ENCODE peak calls at places on chromosome 13, in five cellular contexts. D is breast epithelium; G is upper lobe of right lung; M is endothelial cell of umbilical vein; V is CD8-positive, alpha-beta memory T cell. N is an unnamed sample.

GRCh38 chr13:67048793-67049150 is 181.4 kb downstream of the PCDH9 start:
- DNase-seq in D (no peak), G (no peak), M (no peak), V (no peak), N (no peak)

GRCh38 chr13:51643114-51643881 is 59.0 kb downstream of the WDFY2 start:
- DNase-seq in D (no peak), G (no peak), M (peak; percentile 62), V (no peak), N (no peak)

GRCh38 chr13:85652536-85652935 is 146.7 kb downstream of the SLITRK6 start:
- DNase-seq in D (no peak), G (no peak), M (no peak), V (no peak), N (no peak)

GRCh38 chr13:51291341-51291740 is 48.1 kb upstream of the SERPINE3 start:
- DNase-seq in D (no peak), G (no peak), M (no peak), V (no peak), N (no peak)

GRCh38 chr13:34037636-34038325 is 219.8 kb downstream of the RFC3 start:
- DNase-seq in D (no peak), G (no peak), M (no peak), V (no peak), N (no peak)

GRCh38 chr13:44112700-44113329 is 233.1 kb downstream of the LACC1 start:
- DNase-seq in D (no peak), G (no peak), M (no peak), V (no peak), N (no peak)

GRCh38 chr13:100536643-100537180 is 51.9 kb downstream of the GGACT start:
- DNase-seq in D (no peak), G (no peak), M (no peak), V (no peak), N (no peak)

GRCh38 chr13:98484289-98485219 is 92.4 kb downstream of the STK24 start:
- DNase-seq in D (peak; percentile 75), G (peak; percentile 87), M (peak; percentile 96), V (peak; percentile 49), N (peak; percentile 42)

GRCh38 chr13:24252136-24252535 is 57.2 kb upstream of the C1QTNF9 start:
- DNase-seq in D (no peak), G (no peak), M (no peak), V (no peak), N (no peak)

GRCh38 chr13:24251525-24251924 is 57.9 kb upstream of the C1QTNF9 start:
- DNase-seq in D (no peak), G (no peak), M (no peak), V (peak; percentile 78), N (peak; percentile 92)

GRCh38 chr13:24247016-24247415 is 62.4 kb upstream of the C1QTNF9 start:
- DNase-seq in D (no peak), G (no peak), M (no peak), V (no peak), N (no peak)

GRCh38 chr13:24253520-24254150 is 55.7 kb upstream of the C1QTNF9 start:
- DNase-seq in D (no peak), G (no peak), M (no peak), V (no peak), N (no peak)

GRCh38 chr13:24249586-24249985 is 59.8 kb upstream of the C1QTNF9 start:
- DNase-seq in D (no peak), G (no peak), M (no peak), V (no peak), N (no peak)
- H3K4me1 ChIP-seq in D (no peaks in the 10 kb centered on the region), G (peaks cover 11% of the 10 kb centered on the region), M (no peaks in the 10 kb centered on the region), V (peaks cover 40% of the 10 kb centered on the region), N (peaks cover 47% of the 10 kb centered on the region)

GRCh38 chr13:113822956-113823744 is 40.7 kb downstream of the GAS6 start:
- DNase-seq in D (no peak), G (no peak), M (no peak), V (no peak), N (no peak)

GRCh38 chr13:113820813-113821651 is 42.8 kb downstream of the GAS6 start:
- DNase-seq in D (peak; percentile 83), G (no peak), M (peak; percentile 41), V (no peak), N (no peak)

GRCh38 chr13:113822266-113822665 is 41.6 kb downstream of the GAS6 start:
- DNase-seq in D (no peak), G (no peak), M (no peak), V (no peak), N (no peak)

GRCh38 chr13:113819731-113820715 is 43.9 kb downstream of the GAS6 start:
- DNase-seq in D (no peak), G (no peak), M (no peak), V (no peak), N (no peak)

GRCh38 chr13:113821847-113822246 is 42.0 kb downstream of the GAS6 start:
- DNase-seq in D (no peak), G (no peak), M (no peak), V (no peak), N (no peak)
- H3K27ac ChIP-seq in D (peak overlapping the region; percentile 94), G (peak overlapping the region; percentile 68), M (no peak overlapping the region), V (no peak overlapping the region), N (no peak overlapping the region)

DNA sequence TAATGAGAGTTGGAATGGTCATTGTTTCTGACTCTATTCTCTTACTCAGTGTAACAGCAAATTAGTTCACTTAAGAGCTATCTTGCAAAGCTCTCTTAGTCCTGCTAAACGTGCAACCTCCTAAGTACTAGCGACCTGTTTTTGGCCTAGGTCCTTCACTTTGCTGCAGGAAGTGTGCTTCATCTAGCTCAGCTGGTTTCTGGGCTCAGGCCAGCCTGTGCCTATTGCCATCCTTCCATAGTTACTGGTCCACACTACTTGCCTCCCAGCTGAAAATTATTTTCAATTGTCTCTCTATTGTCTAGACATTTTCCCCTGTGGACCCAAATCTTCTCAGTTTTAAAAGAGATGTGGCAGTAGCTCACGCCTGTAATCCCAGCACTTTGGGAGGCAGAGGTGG is 561.3 kb downstream of the FGF9 start:
- DNase-seq in D (no peak), G (no peak), M (no peak), V (no peak), N (no peak)
- H3K4me1 ChIP-seq in D (no peaks in the 10 kb centered on the region), G (no peaks in the 10 kb centered on the region), M (no peaks in the 10 kb centered on the region), V (peaks cover 5% of the 10 kb centered on the region), N (no peaks in the 10 kb centered on the region)

GRCh38 chr13:46598820-46599180 is 45.8 kb downstream of the LRCH1 start:
- DNase-seq in D (no peak), G (no peak), M (no peak), V (no peak), N (no peak)
- H3K27ac ChIP-seq in D (no peak overlapping the region), G (peak overlapping the region; percentile 26), M (no peak overlapping the region), V (no peak overlapping the region), N (no peak overlapping the region)

GRCh38 chr13:110345266-110345665 is 38.2 kb downstream of the COL4A2 start:
- DNase-seq in D (no peak), G (no peak), M (no peak), V (no peak), N (no peak)
- H3K4me1 ChIP-seq in D (no peaks in the 10 kb centered on the region), G (peaks cover 24% of the 10 kb centered on the region), M (peaks cover 53% of the 10 kb centered on the region), V (peaks cover 11% of the 10 kb centered on the region), N (peaks cover 4% of the 10 kb centered on the region)

GRCh38 chr13:105135852-105136251 is 1399.6 kb downstream of the EFNB2 start:
- DNase-seq in D (no peak), G (no peak), M (no peak), V (no peak), N (no peak)

GRCh38 chr13:105144020-105144419 is 1391.4 kb downstream of the EFNB2 start:
- DNase-seq in D (no peak), G (no peak), M (no peak), V (no peak), N (no peak)

GRCh38 chr13:105142556-105142955 is 1392.9 kb downstream of the EFNB2 start:
- DNase-seq in D (no peak), G (no peak), M (peak; percentile 40), V (no peak), N (no peak)

GRCh38 chr13:105139048-105139379 is 1396.4 kb downstream of the EFNB2 start:
- DNase-seq in D (no peak), G (no peak), M (no peak), V (no peak), N (no peak)

GRCh38 chr13:105139380-105140285 is 1395.8 kb downstream of the EFNB2 start:
- DNase-seq in D (no peak), G (peak; percentile 78), M (peak; percentile 29), V (peak; percentile 27), N (peak; percentile 88)
- H3K27ac ChIP-seq in D (peak overlapping the region; percentile 66), G (peak overlapping the region; percentile 77), M (no peak overlapping the region), V (peak overlapping the region; percentile 28), N (peak overlapping the region; percentile 67)

GRCh38 chr13:23789576-23790346 is 99.4 kb downstream of the MIPEP start:
- DNase-seq in D (no peak), G (no peak), M (no peak), V (no peak), N (no peak)
- H3K4me1 ChIP-seq in D (no peaks in the 10 kb centered on the region), G (peaks cover under 1% of the 10 kb centered on the region), M (peaks cover 11% of the 10 kb centered on the region), V (no peaks in the 10 kb centered on the region), N (peaks cover 8% of the 10 kb centered on the region)

DNA sequence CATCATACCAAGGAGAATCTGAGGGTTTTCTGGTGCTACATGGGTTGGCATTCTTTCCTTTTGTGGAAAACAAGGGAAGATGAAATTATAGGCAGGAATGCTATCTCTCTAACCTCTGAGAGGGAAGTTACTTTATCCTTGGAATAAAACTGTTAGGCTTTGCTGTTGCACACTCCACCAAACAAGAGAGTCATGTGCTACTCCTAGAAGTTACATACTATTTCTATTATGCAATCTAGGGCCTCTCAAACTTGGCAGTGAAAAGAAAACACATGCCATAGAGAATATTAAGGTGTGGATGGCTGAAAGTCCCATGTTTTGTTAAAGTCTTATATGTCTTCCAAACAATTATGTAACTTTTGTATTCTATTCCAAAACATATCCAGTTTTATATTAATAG is 367.9 kb downstream of the SLC7A1 start:
- DNase-seq in D (no peak), G (no peak), M (no peak), V (no peak), N (no peak)
- H3K27ac ChIP-seq in D (no peak overlapping the region), G (no peak overlapping the region), M (no peak overlapping the region), V (no peak overlapping the region), N (no peak overlapping the region)

N was measured in CD4-positive, CD25-positive, alpha-beta regulatory T cell.